ENCODE peak calls at places on chromosome 19, in nine cellular contexts. O is PC-9, U is Caco-2, I is endothelial cell of umbilical vein, F is adrenal gland, A is tibial nerve, S is dorsolateral prefrontal cortex, D is epithelial cell of esophagus, X is neural progenitor cell. W is an unnamed sample.

GRCh38 chr19:18649371-18650047 is 12.7 kb downstream of the KLHL26 start:
- DNase-seq in S (peak; percentile 56), U (no peak), F (no peak), X (peak; percentile 46), A (peak; percentile 64), D (peak; percentile 71), I (peak; percentile 68), O (no peak), W (no peak)

GRCh38 chr19:1103691-1104451 is at the start of gene GPX4:
- DNase-seq in S (peak; percentile 97), D (peak; percentile 100), X (peak; percentile 100), I (peak; percentile 99), U (peak; percentile 98), F (peak; percentile 99), A (peak; percentile 99), O (peak; percentile 96), W (peak; percentile 100)

GRCh38 chr19:11125994-11126685 is 29.4 kb downstream of the SPC24 start:
- DNase-seq in F (peak; percentile 87), A (peak; percentile 82), D (peak; percentile 68), X (peak; percentile 83), O (peak; percentile 72), I (peak; percentile 68), U (peak; percentile 81), S (peak; percentile 70), W (peak; percentile 79)

GRCh38 chr19:991932-992669 is 8.0 kb downstream of the WDR18 start:
- DNase-seq in U (no peak), X (no peak), D (no peak), S (no peak), I (no peak), A (no peak), F (no peak), O (no peak), W (no peak)

GRCh38 chr19:6752257-6753177 is 13.0 kb downstream of the TRIP10 start:
- DNase-seq in A (no peak), I (no peak), U (peak; percentile 94), X (peak; percentile 83), F (peak; percentile 23), S (no peak), D (no peak), O (no peak), W (no peak)

GRCh38 chr19:42606660-42607351 is 12.1 kb upstream of the CEACAM8 start:
- DNase-seq in S (no peak), X (peak; percentile 75), D (peak; percentile 72), F (peak; percentile 82), I (peak; percentile 8), U (peak; percentile 75), A (no peak), O (peak; percentile 56), W (peak; percentile 64)

GRCh38 chr19:43463381-43464088 is 1.9 kb downstream of the LYPD3 start:
- DNase-seq in I (peak; percentile 91), A (peak; percentile 96), S (peak; percentile 84), X (peak; percentile 97), O (peak; percentile 91), D (peak; percentile 97), F (peak; percentile 99), U (peak; percentile 99), W (peak; percentile 97)

GRCh38 chr19:16579381-16579780 is 7.2 kb upstream of the SLC35E1 start:
- DNase-seq in U (no peak), D (peak; percentile 35), A (no peak), X (no peak), I (no peak), S (no peak), O (no peak), F (no peak), W (no peak)

GRCh38 chr19:30492581-30492980 is 120.4 kb downstream of the ZNF536 start:
- DNase-seq in O (peak; percentile 12), U (no peak), D (no peak), F (no peak), I (no peak), S (no peak), X (no peak), A (no peak), W (no peak)

GRCh38 chr19:18156841-18157464 is 4.0 kb downstream of the PIK3R2 start:
- DNase-seq in A (peak; percentile 74), I (peak; percentile 85), F (peak; percentile 98), U (no peak), D (peak; percentile 91), O (peak; percentile 85), S (peak; percentile 52), X (no peak), W (no peak)

GRCh38 chr19:11887618-11888531 is at the start of gene ZNF69:
- DNase-seq in I (peak; percentile 33), X (peak; percentile 97), U (peak; percentile 89), D (peak; percentile 30), A (peak; percentile 82), O (peak; percentile 90), S (peak; percentile 67), F (peak; percentile 92), W (peak; percentile 36)

GRCh38 chr19:31448221-31448657 is 99.0 kb upstream of the TSHZ3 start:
- DNase-seq in S (no peak), A (peak; percentile 15), D (no peak), O (no peak), U (no peak), I (no peak), F (peak; percentile 15), X (no peak), W (no peak)

GRCh38 chr19:1254081-1254527 is 5.7 kb downstream of the MIDN start:
- DNase-seq in D (no peak), O (no peak), F (peak; percentile 88), A (no peak), U (no peak), X (no peak), S (peak; percentile 73), I (no peak), W (no peak)

GRCh38 chr19:50414850-50415660 is 3.7 kb upstream of the SPIB start:
- DNase-seq in S (peak; percentile 65), X (peak; percentile 86), A (peak; percentile 54), D (peak; percentile 64), F (peak; percentile 82), I (peak; percentile 60), U (peak; percentile 69), O (peak; percentile 12), W (peak; percentile 93)

DNA sequence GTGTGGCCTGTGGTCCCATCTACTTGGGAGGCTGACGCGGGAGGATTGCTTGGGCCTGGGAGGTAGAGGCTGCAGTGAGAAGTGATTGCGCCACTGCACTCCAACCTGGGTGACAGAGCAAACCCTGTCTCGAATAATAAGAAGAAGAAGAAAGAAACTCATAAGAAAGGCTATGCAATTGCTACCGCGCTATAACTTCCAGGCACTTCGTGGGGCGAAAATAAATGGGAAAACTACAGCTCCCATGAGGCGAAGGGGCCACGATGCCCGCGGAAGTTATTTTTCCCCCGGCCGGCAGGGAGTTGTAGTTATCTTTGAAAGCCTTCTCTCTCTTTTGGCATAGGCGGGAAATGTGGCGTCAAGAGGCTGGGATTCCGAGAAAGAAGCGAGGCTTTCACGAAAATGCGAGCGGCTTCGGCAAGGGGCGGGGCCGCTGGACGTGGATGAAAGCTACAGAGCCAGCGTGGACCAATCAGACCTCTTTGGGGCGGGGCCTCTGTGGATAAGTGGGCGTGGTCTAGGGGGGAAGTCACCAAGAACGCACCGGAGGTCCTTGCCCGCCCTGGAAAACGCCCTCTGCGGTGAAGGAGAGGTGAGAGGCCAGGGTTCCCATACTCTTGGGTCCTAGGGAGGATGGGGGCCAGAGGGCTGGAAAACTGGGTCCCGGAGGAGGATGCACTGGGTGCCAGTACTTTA is at the start of gene NUCB1:
- DNase-seq in A (peak; percentile 99), X (peak; percentile 99), U (peak; percentile 100), O (peak; percentile 98), S (peak; percentile 97), I (peak; percentile 99), D (peak; percentile 99), F (peak; percentile 100), W (peak; percentile 98)
- TF ChIP-seq CTCF in A (peak; percentile 21), X (peak; percentile 18), U (peak; percentile 38), O (no peak), S (peak; percentile 5), I (no peak), D (peak; percentile 32), F (peak; percentile 33), W (no peak)

GRCh38 chr19:40808497-40808896 is 9.5 kb downstream of the EGLN2 start:
- DNase-seq in I (no peak), U (no peak), A (no peak), D (no peak), S (no peak), X (no peak), O (no peak), F (no peak), W (no peak)

GRCh38 chr19:40810160-40810559 is 11.2 kb downstream of the EGLN2 start:
- DNase-seq in F (no peak), I (no peak), S (no peak), O (no peak), A (no peak), X (no peak), U (no peak), D (no peak), W (no peak)

GRCh38 chr19:40807147-40808020 is 8.4 kb downstream of the EGLN2 start:
- DNase-seq in F (no peak), O (peak; percentile 62), U (peak; percentile 88), X (peak; percentile 51), D (peak; percentile 43), A (no peak), S (no peak), I (no peak), W (no peak)

GRCh38 chr19:40808021-40808325 is 9.0 kb downstream of the EGLN2 start:
- DNase-seq in X (no peak), D (no peak), I (no peak), U (no peak), O (no peak), F (no peak), A (no peak), S (no peak), W (no peak)

GRCh38 chr19:40809358-40810086 is 10.5 kb downstream of the EGLN2 start:
- DNase-seq in D (no peak), F (no peak), U (no peak), S (no peak), O (no peak), X (no peak), I (no peak), A (no peak), W (no peak)
- H3K4me3 ChIP-seq in D (no peak overlapping the region), F (no peak overlapping the region), U (peak overlapping the region; percentile 33), S (no peak overlapping the region), O (no peak overlapping the region), X (no peak overlapping the region), I (no peak overlapping the region), A (peak overlapping the region; percentile 54), W (no peak overlapping the region)

DNA sequence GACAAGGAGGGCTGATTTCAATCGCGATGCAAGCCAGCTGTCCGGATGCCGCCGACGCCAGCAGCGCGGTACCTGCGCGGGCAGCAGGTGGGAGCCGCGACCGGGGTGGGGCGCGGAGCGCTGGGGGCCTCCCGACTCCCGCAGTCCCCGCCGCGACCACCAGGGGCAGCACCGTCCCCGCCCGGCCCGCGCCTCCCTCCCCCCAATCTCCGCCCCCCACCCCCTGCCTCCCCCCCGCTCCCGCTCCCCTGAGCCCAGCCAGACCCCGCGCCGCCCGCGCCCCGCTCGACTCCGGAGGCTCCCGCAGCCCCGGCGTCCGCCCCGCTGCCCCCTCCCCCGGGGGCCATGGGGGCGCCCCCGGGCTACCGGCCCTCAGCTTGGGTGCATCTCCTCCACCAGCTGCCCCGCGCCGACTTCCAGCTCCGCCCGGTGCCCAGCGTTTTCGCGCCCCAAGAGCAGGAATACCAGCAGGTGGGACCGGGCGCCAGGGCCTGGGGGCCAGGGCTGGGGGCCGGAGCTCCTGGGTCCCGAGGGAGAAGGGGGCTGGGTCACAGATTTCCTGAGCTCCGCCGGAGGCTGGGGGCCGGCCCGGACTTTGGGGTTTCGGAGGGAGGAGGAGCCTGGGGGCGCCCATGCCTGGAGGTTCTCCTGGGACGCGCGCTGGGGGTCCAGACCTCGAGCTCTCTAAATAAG is at the start of gene TTYH1:
- DNase-seq in U (no peak), X (peak; percentile 78), A (no peak), S (peak; percentile 61), D (no peak), F (no peak), I (no peak), O (no peak), W (no peak)
- TF ChIP-seq CTCF in U (no peak), X (peak; percentile 65), A (peak; percentile 54), S (peak; percentile 72), D (no peak), F (peak; percentile 29), I (peak; percentile 10), O (no peak), W (peak; percentile 13)

GRCh38 chr19:45385392-45386221 is 15.2 kb upstream of the ERCC2 start:
- DNase-seq in U (no peak), S (no peak), X (peak; percentile 19), O (no peak), D (no peak), A (no peak), F (peak; percentile 28), I (no peak), W (no peak)
- H3K4me3 ChIP-seq in U (no peak overlapping the region), S (no peak overlapping the region), X (no peak overlapping the region), O (no peak overlapping the region), D (no peak overlapping the region), A (no peak overlapping the region), F (no peak overlapping the region), I (no peak overlapping the region), W (no peak overlapping the region)

W was measured in GM12865.